ENCODE peak calls at places on chromosomes 3 and 15, in five cellular contexts. E is heart right ventricle, H is adrenal gland, X is GM06990, O is psoas muscle. S is an unnamed sample.

GRCh38 chr15:87877114-87877810 is 379.3 kb downstream of the NTRK3 start:
- DNase-seq in E (peak; percentile 34), H (peak; percentile 31), X (no peak), O (no peak), S (no peak)

GRCh38 chr3:46006646-46007045 is 11.0 kb upstream of the FYCO1 start:
- DNase-seq in E (no peak), H (no peak), X (no peak), O (no peak), S (no peak)

GRCh38 chr3:4986611-4987373 is 7.6 kb downstream of the BHLHE40 start:
- DNase-seq in E (peak; percentile 98), H (peak; percentile 100), X (peak; percentile 86), O (peak; percentile 99), S (peak; percentile 84)

GRCh38 chr3:9862391-9863235 is 17.4 kb downstream of the CIDEC start:
- DNase-seq in E (peak; percentile 44), H (peak; percentile 61), X (no peak), O (peak; percentile 84), S (no peak)

GRCh38 chr3:191282262-191283215 is 46.7 kb upstream of the CCDC50 start:
- DNase-seq in E (no peak), H (no peak), X (no peak), O (no peak), S (peak; percentile 15)

GRCh38 chr3:112757197-112757596 is 89.5 kb downstream of the CD200R1L start:
- DNase-seq in E (no peak), H (no peak), X (no peak), O (no peak), S (no peak)

GRCh38 chr3:89314454-89314853 is 207.0 kb downstream of the EPHA3 start:
- DNase-seq in E (no peak), H (no peak), X (no peak), O (no peak), S (peak; percentile 9)

GRCh38 chr3:10274601-10275000 is 18.1 kb downstream of the GHRL start:
- DNase-seq in E (no peak), H (peak; percentile 8), X (no peak), O (no peak), S (no peak)

GRCh38 chr3:34843479-34843870 is 795.9 kb upstream of the ARPP21 start:
- DNase-seq in E (no peak), H (no peak), X (no peak), O (no peak), S (no peak)

GRCh38 chr3:78737988-78738387 is 1029.8 kb downstream of the ROBO1 start:
- DNase-seq in E (peak; percentile 28), H (peak; percentile 26), X (no peak), O (no peak), S (no peak)

GRCh38 chr3:178291971-178292370 is 244.3 kb upstream of the KCNMB2 start:
- DNase-seq in E (no peak), H (no peak), X (no peak), O (no peak), S (no peak)

GRCh38 chr15:23877502-23878412 is 190.7 kb upstream of the NDN start:
- DNase-seq in E (peak; percentile 22), H (peak; percentile 46), X (no peak), O (peak; percentile 61), S (no peak)

GRCh38 chr3:46095307-46095706 is 68.0 kb upstream of the XCR1 start:
- DNase-seq in E (no peak), H (no peak), X (peak; percentile 84), O (no peak), S (no peak)

GRCh38 chr15:41577863-41578735 is 19.1 kb downstream of the TYRO3 start:
- DNase-seq in E (no peak), H (no peak), X (no peak), O (no peak), S (no peak)

GRCh38 chr15:39230205-39230916 is 350.5 kb upstream of the THBS1 start:
- DNase-seq in E (no peak), H (no peak), X (no peak), O (no peak), S (peak; percentile 47)

GRCh38 chr15:34993877-34994276 is 5.8 kb upstream of the ZNF770 start:
- DNase-seq in E (no peak), H (no peak), X (peak; percentile 75), O (no peak), S (no peak)

GRCh38 chr15:75648156-75649000 is 666 bp downstream of the SNX33 start:
- DNase-seq in E (peak; percentile 59), H (peak; percentile 61), X (no peak), O (peak; percentile 78), S (no peak)

GRCh38 chr15:37581866-37582532 is 352.4 kb upstream of the TMCO5A start:
- DNase-seq in E (no peak), H (no peak), X (no peak), O (no peak), S (no peak)

GRCh38 chr15:40358492-40359353 is 704 bp downstream of the DISP2 start:
- DNase-seq in E (no peak), H (no peak), X (no peak), O (peak; percentile 59), S (no peak)

GRCh38 chr3:158531334-158531733 is 39.7 kb upstream of the MLF1 start:
- DNase-seq in E (no peak), H (no peak), X (no peak), O (no peak), S (no peak)

GRCh38 chr15:88166330-88166993 is 90.1 kb downstream of the NTRK3 start:
- DNase-seq in E (no peak), H (peak; percentile 14), X (no peak), O (no peak), S (no peak)

GRCh38 chr3:187738400-187739124 is 6.7 kb downstream of the BCL6 start:
- DNase-seq in E (peak; percentile 97), H (peak; percentile 94), X (no peak), O (peak; percentile 91), S (peak; percentile 83)

GRCh38 chr3:73332558-73332957 is 271.1 kb downstream of the EBLN2 start:
- DNase-seq in E (no peak), H (no peak), X (peak; percentile 12), O (no peak), S (no peak)

GRCh38 chr15:94972314-94972713 is 741.0 kb downstream of the MCTP2 start:
- DNase-seq in E (no peak), H (no peak), X (no peak), O (no peak), S (no peak)

DNA sequence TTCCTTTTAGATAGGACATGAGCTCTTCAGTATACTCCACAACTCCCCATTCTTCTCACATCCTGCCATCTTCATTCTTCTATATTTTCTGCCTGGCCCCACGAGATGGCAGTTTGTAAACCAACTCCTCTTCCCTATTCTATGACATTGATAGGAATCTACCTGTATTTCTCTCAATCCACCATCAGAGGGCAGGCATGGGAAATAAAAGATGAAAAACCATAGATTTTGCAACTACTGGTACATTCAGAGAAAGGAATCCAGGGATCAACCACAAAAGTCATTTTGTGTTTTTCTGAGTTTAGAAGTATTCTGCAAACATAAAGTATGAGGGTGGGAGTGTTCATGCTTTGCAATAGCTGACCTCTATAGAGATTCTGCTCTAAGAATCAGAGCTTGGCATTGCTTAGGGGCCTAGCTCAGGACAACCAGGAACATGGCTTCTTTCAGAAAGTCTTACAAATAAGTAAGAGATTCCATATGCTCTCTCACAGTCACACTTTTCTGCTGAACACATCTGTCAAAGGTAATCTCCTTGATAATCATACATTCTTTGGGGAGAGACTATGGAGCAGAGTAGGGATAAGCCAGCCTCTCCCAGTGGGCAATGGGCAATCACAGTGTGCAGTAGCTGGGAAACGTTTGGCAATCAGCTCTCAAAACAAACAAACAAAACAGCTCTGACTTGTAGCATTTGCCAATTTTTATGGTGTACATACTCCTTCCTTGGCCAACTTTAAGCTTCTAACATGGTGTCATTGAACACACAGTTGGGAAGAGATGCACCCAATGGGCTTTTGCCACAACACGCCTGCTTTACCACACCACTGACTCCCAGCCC is 43.1 kb upstream of the SLC25A36 start:
- DNase-seq in E (no peak), H (no peak), X (peak; percentile 10), O (no peak), S (peak; percentile 46)
- TF ChIP-seq CTCF in E (peak; percentile 31), H (peak; percentile 29), X (peak; percentile 65), O (peak; percentile 57), S (peak; percentile 47)

GRCh38 chr3:49017229-49017615 is 1.2 kb downstream of the DALRD3 start:
- DNase-seq in E (no peak), H (no peak), X (no peak), O (no peak), S (no peak)

GRCh38 chr3:49016414-49017228 is 1.8 kb downstream of the DALRD3 start:
- DNase-seq in E (no peak), H (no peak), X (no peak), O (no peak), S (no peak)

GRCh38 chr3:49018707-49019006 is 277 bp upstream of the DALRD3 start:
- DNase-seq in E (no peak), H (no peak), X (no peak), O (no peak), S (no peak)

GRCh38 chr3:49017646-49017977 is 768 bp downstream of the DALRD3 start:
- DNase-seq in E (no peak), H (peak; percentile 60), X (no peak), O (no peak), S (no peak)

GRCh38 chr3:49017978-49018706 is at the start of gene DALRD3:
- DNase-seq in E (peak; percentile 73), H (peak; percentile 71), X (peak; percentile 81), O (peak; percentile 79), S (no peak)
- H3K4me3 ChIP-seq in E (peak within 1 kb of the TSS; percentile 64), H (peak within 1 kb of the TSS; percentile 60), X (peak within 1 kb of the TSS; percentile 95), O (peak within 1 kb of the TSS; percentile 81), S (peak within 1 kb of the TSS; percentile 72)

DNA sequence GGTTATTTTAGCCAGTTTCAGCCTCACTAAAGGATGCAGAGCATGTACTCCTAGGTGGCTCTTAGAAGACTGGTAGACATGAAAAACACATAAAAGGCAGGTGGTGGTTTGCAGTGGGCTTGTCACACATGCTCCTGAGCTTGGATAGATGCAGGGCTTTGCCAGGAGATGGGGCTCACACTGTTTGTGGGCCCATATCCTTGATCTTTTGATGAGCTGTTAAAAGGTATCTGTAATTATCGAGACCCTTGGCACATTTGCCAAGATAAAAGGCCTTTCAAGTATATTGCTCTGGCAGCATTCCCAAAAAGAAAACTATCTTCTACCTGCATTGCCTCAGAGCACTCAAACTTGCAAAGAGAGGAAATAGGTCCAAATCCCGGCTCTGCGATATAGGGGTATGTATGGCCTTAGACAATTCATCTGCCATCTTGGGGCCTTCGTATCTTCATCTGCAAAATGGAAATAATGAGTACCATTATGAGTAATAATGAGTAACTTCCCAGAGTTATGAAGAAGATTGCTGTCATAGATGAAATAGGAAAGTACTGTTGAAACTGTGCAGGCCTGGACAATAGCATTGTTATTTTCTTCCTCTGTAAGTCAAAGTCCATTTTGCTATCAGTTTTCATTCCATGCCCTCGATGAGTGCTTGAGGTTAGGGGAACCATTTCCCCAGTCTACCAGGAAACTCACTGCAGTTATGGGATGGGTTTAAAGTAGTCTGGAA is 172.7 kb downstream of the SYNPR start:
- DNase-seq in E (no peak), H (no peak), X (no peak), O (no peak), S (no peak)
- TF ChIP-seq CTCF in E (no peak), H (no peak), X (no peak), O (no peak), S (no peak)

GRCh38 chr15:98548172-98548971 is 100.0 kb upstream of the IGF1R start:
- DNase-seq in E (peak; percentile 61), H (peak; percentile 65), X (no peak), O (peak; percentile 85), S (peak; percentile 27)

GRCh38 chr15:98547255-98547654 is 101.1 kb upstream of the IGF1R start:
- DNase-seq in E (no peak), H (no peak), X (no peak), O (no peak), S (no peak)

GRCh38 chr15:98549741-98550140 is 98.6 kb upstream of the IGF1R start:
- DNase-seq in E (no peak), H (no peak), X (no peak), O (no peak), S (no peak)

GRCh38 chr15:98547741-98548166 is 100.6 kb upstream of the IGF1R start:
- DNase-seq in E (peak; percentile 9), H (peak; percentile 21), X (no peak), O (peak; percentile 79), S (no peak)

GRCh38 chr15:98549003-98549402 is 99.3 kb upstream of the IGF1R start:
- DNase-seq in E (no peak), H (no peak), X (no peak), O (no peak), S (no peak)
- H3K4me3 ChIP-seq in E (peak overlapping the region; percentile 59), H (no peak overlapping the region), X (no peak overlapping the region), O (peak overlapping the region; percentile 74), S (peak overlapping the region; percentile 50)